ENCODE peak calls at places on chromosomes 12 and 14, in six cellular contexts. D is WERI-Rb-1, K is left lung, U is ascending aorta, S is SJSA1, E is H9. X is an unnamed sample.

GRCh38 chr14:74038015-74038859 is 19.1 kb downstream of the BBOF1 start:
- DNase-seq in D (no peak), K (no peak), U (no peak), S (peak; percentile 49), E (no peak), X (no peak)

GRCh38 chr14:70921669-70922068 is 14.4 kb downstream of the PCNX1 start:
- DNase-seq in D (no peak), K (no peak), U (no peak), S (no peak), E (no peak), X (no peak)

GRCh38 chr14:68440776-68441175 is 352.1 kb downstream of the ZFP36L1 start:
- DNase-seq in D (no peak), K (no peak), U (no peak), S (no peak), E (no peak), X (no peak)

GRCh38 chr14:21978184-21978998 is 304.8 kb upstream of the OR4E1 start:
- DNase-seq in D (peak; percentile 20), K (no peak), U (no peak), S (peak; percentile 4), E (peak; percentile 75), X (no peak)

GRCh38 chr14:69443296-69443805 is 41.2 kb upstream of the PLEKHD1 start:
- DNase-seq in D (no peak), K (no peak), U (no peak), S (no peak), E (no peak), X (no peak)

GRCh38 chr12:128365831-128366231 is 98.9 kb downstream of the TMEM132C start:
- DNase-seq in D (no peak), K (no peak), U (no peak), S (no peak), E (peak; percentile 72), X (no peak)

GRCh38 chr12:5295151-5295550 is 136.8 kb upstream of the NTF3 start:
- DNase-seq in D (no peak), K (no peak), U (no peak), S (no peak), E (no peak), X (no peak)

GRCh38 chr12:26369588-26369987 is 174.2 kb downstream of the SSPN start:
- DNase-seq in D (no peak), K (no peak), U (no peak), S (peak; percentile 68), E (no peak), X (no peak)

GRCh38 chr12:91094957-91095356 is 16.3 kb downstream of the LUM start:
- DNase-seq in D (no peak), K (no peak), U (no peak), S (peak; percentile 91), E (no peak), X (no peak)

GRCh38 chr12:124917135-124917840 is 2.8 kb upstream of the UBC start:
- DNase-seq in D (peak; percentile 99), K (peak; percentile 99), U (peak; percentile 99), S (peak; percentile 99), E (peak; percentile 100), X (peak; percentile 99)

GRCh38 chr14:63644741-63645140 is 3.1 kb upstream of the WDR89 start:
- DNase-seq in D (no peak), K (no peak), U (no peak), S (no peak), E (no peak), X (no peak)

GRCh38 chr14:64951724-64952123 is 9.2 kb upstream of the GPX2 start:
- DNase-seq in D (no peak), K (no peak), U (no peak), S (no peak), E (no peak), X (no peak)

GRCh38 chr14:96722751-96723150 is 74.4 kb upstream of the VRK1 start:
- DNase-seq in D (no peak), K (no peak), U (no peak), S (no peak), E (no peak), X (no peak)

GRCh38 chr12:123971770-123972447 is 722 bp downstream of the CCDC92 start:
- DNase-seq in D (peak; percentile 32), K (no peak), U (no peak), S (peak; percentile 34), E (peak; percentile 96), X (peak; percentile 90)

GRCh38 chr14:95387826-95388445 is 68.2 kb upstream of the CLMN start:
- DNase-seq in D (peak; percentile 67), K (no peak), U (no peak), S (no peak), E (no peak), X (no peak)

GRCh38 chr12:34400423-34400881 is 378.2 kb downstream of the ALG10 start:
- DNase-seq in D (no peak), K (peak; percentile 5), U (peak; percentile 48), S (no peak), E (no peak), X (peak; percentile 74)

GRCh38 chr14:78566017-78566858 is 396.1 kb downstream of the NRXN3 start:
- DNase-seq in D (peak; percentile 90), K (peak; percentile 59), U (peak; percentile 86), S (peak; percentile 51), E (peak; percentile 88), X (no peak)

GRCh38 chr14:103569436-103569835 is 6.7 kb downstream of the COA8 start:
- DNase-seq in D (no peak), K (no peak), U (no peak), S (no peak), E (no peak), X (no peak)

GRCh38 chr14:35398095-35398584 is 6.4 kb downstream of the NFKBIA start:
- DNase-seq in D (no peak), K (no peak), U (no peak), S (no peak), E (no peak), X (no peak)

DNA sequence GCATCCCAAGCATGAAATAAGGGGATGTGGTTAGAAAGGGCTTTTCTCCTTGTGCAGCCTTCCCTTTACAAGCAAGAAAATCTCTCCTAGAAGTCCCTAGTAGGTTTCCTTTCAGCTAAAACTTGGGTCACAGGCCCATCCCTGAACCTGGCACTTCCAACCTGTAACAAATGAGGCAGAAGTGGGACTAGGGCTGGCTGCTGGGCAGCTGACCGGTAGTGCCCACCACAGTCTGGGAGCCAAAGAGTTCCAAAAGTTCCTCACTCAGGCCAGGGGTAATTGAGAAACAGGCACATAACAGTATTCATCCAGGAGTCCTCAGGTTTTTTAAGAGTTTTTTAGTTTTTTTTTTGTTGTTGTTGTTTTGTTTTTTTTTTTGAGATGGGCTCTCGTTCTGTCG is 23.8 kb downstream of the MANSC1 start:
- DNase-seq in D (no peak), K (no peak), U (no peak), S (no peak), E (no peak), X (no peak)
- H3K27ac ChIP-seq in D (no peak overlapping the region), K (no peak overlapping the region), U (no peak overlapping the region), S (no peak overlapping the region), E (no peak overlapping the region), X (no peak overlapping the region)

DNA sequence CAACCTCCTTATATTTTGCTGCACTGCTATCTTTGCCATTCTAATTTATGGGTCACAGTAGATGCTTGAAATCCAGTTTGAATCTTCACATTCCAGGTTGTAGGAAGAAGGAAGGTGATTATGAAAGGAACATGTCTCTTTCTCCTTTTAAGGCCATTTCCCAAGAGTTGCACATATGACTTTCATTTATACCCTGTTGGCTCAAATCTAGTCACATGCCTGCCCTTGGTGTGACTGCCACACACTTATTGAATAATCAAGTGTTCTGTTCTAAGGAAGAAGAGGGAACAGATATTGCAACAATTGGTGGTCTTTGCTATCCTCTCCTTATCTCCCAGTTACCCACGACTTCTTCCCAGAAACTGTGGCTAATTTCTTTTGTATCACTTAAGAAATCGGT is 404.3 kb downstream of the TMEM117 start:
- DNase-seq in D (no peak), K (no peak), U (no peak), S (no peak), E (no peak), X (no peak)
- H3K27ac ChIP-seq in D (no peak overlapping the region), K (no peak overlapping the region), U (no peak overlapping the region), S (no peak overlapping the region), E (no peak overlapping the region), X (no peak overlapping the region)

DNA sequence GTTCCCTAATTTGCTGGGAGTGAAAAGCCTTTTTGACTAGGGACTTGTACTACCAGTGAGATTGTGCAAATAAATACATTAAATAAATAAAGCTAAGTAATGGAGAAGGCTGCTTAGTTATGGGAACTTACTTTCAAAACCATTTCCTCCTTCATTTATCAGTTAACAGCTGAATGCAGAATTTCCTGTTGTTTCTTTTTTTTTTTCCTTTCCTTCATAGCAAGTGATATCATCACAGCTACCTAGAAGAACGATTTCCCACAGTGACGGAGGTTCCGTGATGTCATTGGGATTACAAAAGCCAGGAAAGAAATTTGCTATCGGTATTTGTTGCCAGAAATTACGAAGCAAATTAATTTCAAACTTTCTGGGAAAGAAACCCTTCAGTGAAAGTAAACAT is 42.1 kb upstream of the SOCS2 start:
- DNase-seq in D (no peak), K (no peak), U (no peak), S (no peak), E (no peak), X (no peak)
- H3K27ac ChIP-seq in D (no peak overlapping the region), K (no peak overlapping the region), U (no peak overlapping the region), S (no peak overlapping the region), E (no peak overlapping the region), X (no peak overlapping the region)

DNA sequence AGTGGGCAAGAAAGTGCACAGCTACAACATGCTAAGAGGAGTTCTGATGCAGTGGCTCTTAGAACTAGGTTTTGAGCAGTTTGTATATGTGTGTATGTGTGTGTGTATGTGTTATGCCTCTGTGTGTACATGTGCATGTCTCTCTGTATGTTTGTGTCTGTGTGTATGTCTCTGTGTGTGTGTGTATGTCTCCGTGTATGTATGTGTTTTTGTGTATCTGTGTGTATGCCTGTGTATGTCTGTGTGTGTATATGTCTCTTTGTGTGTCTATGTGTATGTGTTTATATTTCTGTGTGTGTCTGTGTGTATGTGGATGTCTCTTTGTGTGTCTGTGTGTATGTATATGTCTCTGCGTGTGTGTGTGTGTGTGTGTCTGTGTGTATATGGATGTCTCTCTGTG is 139.6 kb downstream of the C12orf75 start:
- DNase-seq in D (no peak), K (no peak), U (no peak), S (no peak), E (peak; percentile 3), X (no peak)
- H3K27ac ChIP-seq in D (peak overlapping the region; percentile 44), K (no peak overlapping the region), U (peak overlapping the region; percentile 73), S (no peak overlapping the region), E (no peak overlapping the region), X (no peak overlapping the region)

DNA sequence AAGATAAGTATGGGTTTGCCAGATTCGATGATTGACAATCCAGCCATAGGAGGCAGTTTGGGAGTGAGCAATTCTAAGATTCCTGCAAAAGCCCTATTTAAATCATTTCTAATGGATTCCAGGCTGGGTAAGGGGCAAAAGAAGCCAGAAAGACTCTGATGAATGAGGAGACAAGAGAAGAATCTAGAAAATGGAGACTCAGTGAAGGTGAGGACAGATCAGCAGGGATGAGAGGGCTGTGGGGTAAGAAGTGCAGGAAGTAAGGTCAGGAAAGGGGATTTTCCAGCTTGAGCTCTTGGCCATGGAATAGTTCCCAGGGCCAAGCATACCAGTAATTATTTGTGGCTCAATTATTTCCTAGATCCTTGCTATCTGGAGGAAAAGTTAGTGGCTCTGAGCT is 87.3 kb downstream of the TMX1 start:
- DNase-seq in D (no peak), K (no peak), U (no peak), S (peak; percentile 40), E (no peak), X (no peak)
- H3K27ac ChIP-seq in D (no peak overlapping the region), K (no peak overlapping the region), U (no peak overlapping the region), S (peak overlapping the region; percentile 51), E (no peak overlapping the region), X (peak overlapping the region; percentile 83)

GRCh38 chr12:40559865-40560264 is 132.4 kb upstream of the CNTN1 start:
- DNase-seq in D (no peak), K (no peak), U (no peak), S (no peak), E (no peak), X (no peak)
- H3K27ac ChIP-seq in D (no peak overlapping the region), K (no peak overlapping the region), U (no peak overlapping the region), S (no peak overlapping the region), E (no peak overlapping the region), X (no peak overlapping the region)